ENCODE peak calls at places on chromosomes 6 and 20, in four cellular contexts. L is right atrium auricular region; P is stimulated activated CD8-positive, alpha-beta memory T cell treated with anti-CD3 and anti-CD28 coated beads, Interleukin-2, amount 100 ng/mL, for 48 hours; J is sciatic nerve. A is an unnamed sample.
A peak's percentile ranks its signal among the peaks of the same experiment; 100 is the strongest.

GRCh38 chr20:35828434-35828833 is 56.6 kb downstream of the PHF20 start:
- DNase-seq in J (no peak), P (no peak), L (no peak), A (no peak)

GRCh38 chr6:143743256-143744166 is 65.7 kb downstream of the PHACTR2 start:
- DNase-seq in L (no peak), J (no peak), P (no peak), A (no peak)

GRCh38 chr6:23181301-23182110 is 612.1 kb downstream of the HDGFL1 start:
- DNase-seq in J (no peak), P (no peak), L (no peak), A (no peak)

GRCh38 chr6:55882731-55883595 is 7.6 kb upstream of the BMP5 start:
- DNase-seq in J (no peak), P (no peak), L (no peak), A (no peak)

GRCh38 chr20:59403261-59403961 is 103.0 kb downstream of the EDN3 start:
- DNase-seq in J (peak; percentile 71), L (no peak), P (peak; percentile 65), A (peak; percentile 74)

GRCh38 chr6:45775026-45775697 is 240.5 kb downstream of the CLIC5 start:
- DNase-seq in L (no peak), P (no peak), J (no peak), A (no peak)

GRCh38 chr6:20559924-20560551 is 25.8 kb downstream of the CDKAL1 start:
- DNase-seq in P (no peak), J (no peak), L (no peak), A (no peak)

GRCh38 chr6:136751478-136751956 is 40.8 kb downstream of the MAP3K5 start:
- DNase-seq in P (no peak), L (no peak), J (no peak), A (peak; percentile 38)

GRCh38 chr20:53718142-53718481 is 124.5 kb upstream of the ZNF217 start:
- DNase-seq in J (no peak), L (no peak), P (no peak), A (no peak)

GRCh38 chr6:99119109-99120031 is 171.6 kb upstream of the FBXL4 start:
- DNase-seq in L (no peak), P (no peak), J (no peak), A (no peak)

GRCh38 chr6:157226026-157226639 is 97.2 kb downstream of the TMEM242 start:
- DNase-seq in P (no peak), L (peak; percentile 79), J (no peak), A (no peak)

GRCh38 chr20:47727170-47727880 is 58.0 kb downstream of the SULF2 start:
- DNase-seq in J (peak; percentile 67), L (peak; percentile 69), P (peak; percentile 34), A (peak; percentile 69)

GRCh38 chr6:1802495-1803395 is 193.0 kb downstream of the FOXC1 start:
- DNase-seq in L (no peak), J (no peak), P (no peak), A (no peak)

GRCh38 chr6:35368038-35368887 is 25.9 kb downstream of the PPARD start:
- DNase-seq in P (no peak), L (no peak), J (no peak), A (no peak)

GRCh38 chr6:66508433-66508832 is 801.4 kb upstream of the EYS start:
- DNase-seq in L (no peak), P (no peak), J (no peak), A (no peak)

GRCh38 chr6:151805286-151805840 is 2.1 kb upstream of the ESR1 start:
- DNase-seq in J (no peak), L (no peak), P (no peak), A (no peak)

GRCh38 chr6:28709478-28710349 is 184.0 kb downstream of the GPX5 start:
- DNase-seq in L (no peak), J (no peak), P (no peak), A (no peak)

A was measured in GM12892.